ENCODE peak calls at places on chromosomes 3 and 15, in five cellular contexts. Q is H1, R is endothelial cell of umbilical vein, Z is K562, O is HepG2. N is an unnamed sample.

GRCh38 chr3:23915537-23916108 is 1.2 kb downstream of the NKIRAS1 start:
- DNase-seq in R (peak; percentile 15), O (peak; percentile 45), Q (no peak), Z (no peak), N (no peak)

GRCh38 chr3:100521439-100521845 is 29.0 kb downstream of the TMEM45A start:
- DNase-seq in O (no peak), Z (no peak), Q (no peak), R (no peak), N (no peak)

GRCh38 chr3:189334064-189334920 is 162.5 kb downstream of the TPRG1 start:
- DNase-seq in R (no peak), O (no peak), Q (no peak), Z (no peak), N (peak; percentile 31)

GRCh38 chr3:197419696-197420095 is 121.3 kb upstream of the DLG1 start:
- DNase-seq in Q (no peak), Z (no peak), O (no peak), R (no peak), N (no peak)

GRCh38 chr3:154538566-154539360 is 108.8 kb upstream of the GPR149 start:
- DNase-seq in R (no peak), Z (no peak), O (no peak), Q (no peak), N (no peak)

GRCh38 chr3:169295912-169296311 is 367.6 kb downstream of the MECOM start:
- DNase-seq in Q (no peak), O (no peak), Z (no peak), R (no peak), N (no peak)

GRCh38 chr3:67045711-67046465 is 47.8 kb downstream of the KBTBD8 start:
- DNase-seq in Q (no peak), Z (no peak), R (no peak), O (no peak), N (no peak)

GRCh38 chr3:72369681-72370080 is 478.6 kb downstream of the SHQ1 start:
- DNase-seq in R (no peak), Q (no peak), Z (no peak), O (no peak), N (no peak)

GRCh38 chr15:85920926-85921325 is 126.2 kb upstream of the KLHL25 start:
- DNase-seq in R (no peak), Q (no peak), Z (no peak), O (no peak), N (no peak)

GRCh38 chr3:106215047-106215446 is 346.2 kb upstream of the CBLB start:
- DNase-seq in Z (no peak), O (no peak), R (no peak), Q (no peak), N (no peak)

GRCh38 chr3:153284282-153284938 is 122.4 kb downstream of the RAP2B start:
- DNase-seq in Q (no peak), O (peak; percentile 10), R (peak; percentile 73), Z (no peak), N (peak; percentile 49)

GRCh38 chr15:62027916-62028315 is 32.3 kb downstream of the VPS13C start:
- DNase-seq in Q (no peak), Z (no peak), O (no peak), R (no peak), N (no peak)

GRCh38 chr3:177358968-177359600 is 161.8 kb upstream of the TBL1XR1 start:
- DNase-seq in Z (peak; percentile 48), Q (peak; percentile 76), R (peak; percentile 55), O (no peak), N (peak; percentile 78)

GRCh38 chr15:71088155-71088554 is 27.1 kb upstream of the THSD4 start:
- DNase-seq in O (no peak), Z (no peak), Q (no peak), R (no peak), N (no peak)

GRCh38 chr3:18351823-18352744 is 73.1 kb downstream of the SATB1 start:
- DNase-seq in Q (no peak), Z (no peak), R (no peak), O (no peak), N (no peak)

GRCh38 chr3:159082514-159082913 is 280.7 kb downstream of the MFSD1 start:
- DNase-seq in Q (no peak), Z (no peak), R (peak; percentile 61), O (no peak), N (no peak)

GRCh38 chr3:3015472-3016089 is 94.6 kb downstream of the IL5RA start:
- DNase-seq in O (peak; percentile 15), Q (no peak), Z (no peak), R (no peak), N (peak; percentile 40)

GRCh38 chr3:177646749-177647148 is 449.5 kb upstream of the TBL1XR1 start:
- DNase-seq in R (no peak), Q (no peak), O (no peak), Z (no peak), N (no peak)

GRCh38 chr15:70152070-70152480 is 54.4 kb upstream of the TLE3 start:
- DNase-seq in R (peak; percentile 92), Z (no peak), O (no peak), Q (no peak), N (no peak)

GRCh38 chr3:194961149-194961548 is 275.5 kb downstream of the FAM43A start:
- DNase-seq in R (no peak), Q (no peak), O (no peak), Z (no peak), N (no peak)

GRCh38 chr3:160134964-160135363 is 90.3 kb upstream of the C3orf80 start:
- DNase-seq in R (no peak), Q (no peak), Z (no peak), O (no peak), N (no peak)

GRCh38 chr3:67030785-67031740 is 33.0 kb downstream of the KBTBD8 start:
- DNase-seq in Z (no peak), O (no peak), Q (no peak), R (no peak), N (no peak)

GRCh38 chr3:67804089-67804488 is 149.7 kb upstream of the SUCLG2 start:
- DNase-seq in R (no peak), Z (no peak), O (peak; percentile 16), Q (no peak), N (no peak)

GRCh38 chr3:164524201-164524600 is 554.1 kb downstream of the SI start:
- DNase-seq in R (no peak), Z (no peak), O (peak; percentile 69), Q (no peak), N (no peak)

GRCh38 chr3:29280675-29281264 is at the start of gene RBMS3:
- DNase-seq in R (peak; percentile 95), Q (peak; percentile 54), O (no peak), Z (no peak), N (peak; percentile 70)

GRCh38 chr3:38031022-38031994 is 1.9 kb upstream of the PLCD1 start:
- DNase-seq in R (no peak), O (no peak), Q (no peak), Z (no peak), N (peak; percentile 78)

GRCh38 chr3:188914556-188914955 is 257.2 kb upstream of the TPRG1 start:
- DNase-seq in R (peak; percentile 63), O (no peak), Q (no peak), Z (no peak), N (no peak)

GRCh38 chr15:90561344-90562244 is 31.9 kb downstream of the CRTC3 start:
- DNase-seq in Q (no peak), R (no peak), Z (no peak), O (no peak), N (no peak)

GRCh38 chr3:10602769-10603768 is 97.7 kb upstream of the ATP2B2 start:
- DNase-seq in O (no peak), Q (no peak), R (no peak), Z (no peak), N (no peak)

GRCh38 chr15:78060232-78060631 is 17.3 kb downstream of the TBC1D2B start:
- DNase-seq in Z (no peak), R (no peak), Q (no peak), O (no peak), N (no peak)
- H3K4me1 ChIP-seq in Z (peaks cover 3% of the 10 kb centered on the region), R (peaks cover 44% of the 10 kb centered on the region), Q (peaks cover 8% of the 10 kb centered on the region), O (peaks cover 66% of the 10 kb centered on the region), N (peaks cover 44% of the 10 kb centered on the region)

DNA sequence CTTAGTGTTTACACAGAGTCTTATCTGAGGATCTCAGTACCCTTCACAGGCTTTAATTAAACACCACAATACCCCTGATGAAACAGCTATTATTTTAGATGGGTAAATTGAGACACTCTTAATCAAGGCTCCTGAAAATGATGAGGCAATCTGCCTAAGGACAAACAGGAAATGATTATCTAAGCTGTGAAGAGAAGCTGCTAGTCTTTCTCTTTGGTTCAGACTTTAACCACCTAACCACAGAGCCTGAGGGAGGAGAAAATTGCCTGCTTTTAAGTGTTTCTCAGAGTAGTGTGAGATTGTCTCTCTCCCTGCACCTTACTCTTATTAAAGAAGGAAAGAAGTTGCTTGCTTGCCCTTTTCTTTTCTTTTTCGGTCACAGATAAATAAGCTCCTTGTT is 364.3 kb upstream of the ADAMTS9 start:
- DNase-seq in Q (no peak), O (no peak), Z (no peak), R (no peak), N (no peak)
- TF ChIP-seq JUN in Q (no peak), O (no peak), Z (no peak), R (no peak), N (no peak)

GRCh38 chr15:63513271-63513670 is 8.9 kb downstream of the USP3 start:
- DNase-seq in Z (no peak), Q (no peak), R (no peak), O (no peak), N (no peak)
- H3K4me1 ChIP-seq in Z (peaks cover 15% of the 10 kb centered on the region), Q (peaks cover 14% of the 10 kb centered on the region), R (peaks cover 41% of the 10 kb centered on the region), O (peaks cover 97% of the 10 kb centered on the region), N (peaks cover 94% of the 10 kb centered on the region)

GRCh38 chr15:63176302-63176701 is 13.1 kb upstream of the RAB8B start:
- DNase-seq in R (no peak), Z (no peak), O (no peak), Q (peak; percentile 16), N (no peak)

GRCh38 chr15:63173116-63173470 is 15.8 kb upstream of the RPS27L start:
- DNase-seq in Z (no peak), O (no peak), Q (peak; percentile 34), R (no peak), N (no peak)

GRCh38 chr15:63172376-63173115 is 15.3 kb upstream of the RPS27L start:
- DNase-seq in R (no peak), Q (peak; percentile 39), O (no peak), Z (peak; percentile 19), N (no peak)

GRCh38 chr15:63181658-63182057 is 7.7 kb upstream of the RAB8B start:
- DNase-seq in Z (no peak), O (no peak), R (no peak), Q (no peak), N (no peak)

GRCh38 chr15:63178034-63178433 is 11.4 kb upstream of the RAB8B start:
- DNase-seq in Q (peak; percentile 41), O (peak; percentile 20), Z (peak; percentile 33), R (peak; percentile 26), N (no peak)
- TF ChIP-seq JUN in Q (no peak), O (no peak), Z (no peak), R (no peak), N (no peak)

N was measured in A549.